ENCODE peak calls at places on chromosomes 7 and 10, in ten cellular contexts. X, E, N, B, U, S, K, P, W and Q are unnamed samples.

GRCh38 chr10:125066704-125067447 is 93.5 kb downstream of the CTBP2 start:
- DNase-seq in E (no peak), S (no peak), X (no peak), P (no peak), U (no peak), N (no peak), W (no peak), B (no peak), K (no peak), Q (no peak)

GRCh38 chr10:62652114-62652513 is 152.4 kb upstream of the ADO start:
- DNase-seq in B (no peak), W (no peak), P (peak; percentile 69), K (peak; percentile 73), N (peak; percentile 23), U (no peak), S (no peak), X (no peak), E (no peak), Q (peak; percentile 61)

GRCh38 chr10:43338117-43338516 is 33.3 kb upstream of the FXYD4 start:
- DNase-seq in B (no peak), U (no peak), P (no peak), K (no peak), S (no peak), E (no peak), X (no peak), N (no peak), W (no peak), Q (no peak)

GRCh38 chr7:84589012-84589411 is 394.4 kb upstream of the SEMA3A start:
- DNase-seq in S (no peak), K (no peak), E (no peak), P (no peak), X (no peak), U (no peak), N (no peak), B (no peak), W (no peak), Q (no peak)

GRCh38 chr10:61016630-61017029 is 72.6 kb upstream of the RHOBTB1 start:
- DNase-seq in W (no peak), K (no peak), B (no peak), U (no peak), S (no peak), P (no peak), X (no peak), N (no peak), E (no peak), Q (no peak)

GRCh38 chr7:55250313-55250712 is 114.8 kb upstream of the LANCL2 start:
- DNase-seq in E (peak; percentile 60), W (no peak), P (peak; percentile 83), U (peak; percentile 65), K (peak; percentile 82), B (no peak), X (no peak), S (no peak), N (peak; percentile 31), Q (no peak)

GRCh38 chr7:18590744-18591340 is 95.3 kb downstream of the HDAC9 start:
- DNase-seq in K (peak; percentile 57), B (no peak), W (peak; percentile 52), E (peak; percentile 63), N (peak; percentile 34), S (no peak), U (peak; percentile 53), P (peak; percentile 29), X (no peak), Q (peak; percentile 78)

GRCh38 chr7:114086491-114086905 is 167.7 kb upstream of the PPP1R3A start:
- DNase-seq in E (no peak), P (no peak), X (no peak), B (peak; percentile 30), S (peak; percentile 71), N (peak; percentile 27), U (peak; percentile 21), K (no peak), W (no peak), Q (no peak)

GRCh38 chr7:122166708-122167107 is 22.7 kb upstream of the AASS start:
- DNase-seq in E (no peak), X (no peak), P (no peak), B (no peak), N (peak; percentile 31), U (no peak), S (no peak), W (no peak), K (no peak), Q (peak; percentile 43)

GRCh38 chr7:124072603-124073324 is 39.9 kb upstream of the TMEM229A start:
- DNase-seq in U (peak; percentile 47), N (peak; percentile 62), X (no peak), E (peak; percentile 58), S (no peak), K (peak; percentile 65), P (peak; percentile 18), W (peak; percentile 4), B (no peak), Q (peak; percentile 22)

GRCh38 chr10:99041468-99041867 is 194.2 kb downstream of the HPSE2 start:
- DNase-seq in U (no peak), K (no peak), N (no peak), P (no peak), S (no peak), X (no peak), W (no peak), B (no peak), E (no peak), Q (no peak)

GRCh38 chr7:144474800-144475521 is 71.5 kb upstream of the NOBOX start:
- DNase-seq in B (no peak), X (no peak), P (no peak), E (no peak), W (no peak), K (no peak), U (no peak), S (no peak), N (no peak), Q (no peak)

GRCh38 chr7:77235280-77235679 is 35.7 kb upstream of the FGL2 start:
- DNase-seq in W (no peak), B (no peak), U (no peak), P (no peak), N (peak; percentile 26), S (no peak), K (peak; percentile 31), X (no peak), E (no peak), Q (peak; percentile 51)

GRCh38 chr7:29116801-29117200 is 29.5 kb downstream of the CPVL start:
- DNase-seq in K (no peak), W (no peak), X (no peak), E (no peak), N (no peak), P (no peak), S (no peak), U (no peak), B (no peak), Q (no peak)

GRCh38 chr10:50807851-50808776 is 68.4 kb downstream of the ASAH2B start:
- DNase-seq in U (no peak), S (no peak), X (no peak), N (peak; percentile 14), E (no peak), B (no peak), P (no peak), W (no peak), K (no peak), Q (peak; percentile 76)

GRCh38 chr7:116772423-116772852 is 89.9 kb upstream of the CAPZA2 start:
- DNase-seq in S (no peak), W (no peak), K (peak; percentile 77), P (peak; percentile 97), U (peak; percentile 86), B (no peak), N (peak; percentile 22), X (no peak), E (peak; percentile 70), Q (peak; percentile 61)

GRCh38 chr10:26931223-26931622 is 70.5 kb upstream of the ABI1 start:
- DNase-seq in S (peak; percentile 62), K (peak; percentile 6), U (no peak), W (no peak), X (no peak), P (no peak), N (no peak), B (no peak), E (no peak), Q (no peak)

GRCh38 chr7:116356333-116356965 is 143.1 kb upstream of the CAV2 start:
- DNase-seq in E (no peak), X (no peak), W (no peak), U (peak; percentile 8), N (no peak), K (no peak), P (no peak), S (no peak), B (no peak), Q (no peak)

GRCh38 chr10:31315453-31315852 is 3.6 kb upstream of the ZEB1 start:
- DNase-seq in P (peak; percentile 72), E (peak; percentile 100), X (no peak), N (peak; percentile 67), K (peak; percentile 93), W (no peak), U (no peak), S (no peak), B (no peak), Q (peak; percentile 87)